ENCODE peak calls at places on chromosome 1, in eight cellular contexts. D, R, T, M, Z, G, B and K are unnamed samples.

GRCh38 chr1:182890927-182891610 is 51.9 kb downstream of the DHX9 start:
- DNase-seq in D (no peak), R (no peak), T (no peak), M (no peak), Z (no peak), G (no peak), B (no peak), K (no peak)

GRCh38 chr1:239811211-239811902 is 280.3 kb upstream of the FMN2 start:
- DNase-seq in D (no peak), R (no peak), T (peak; percentile 3), M (no peak), Z (no peak), G (no peak), B (no peak), K (no peak)

GRCh38 chr1:211589782-211590721 is 11.1 kb upstream of the SLC30A1 start:
- DNase-seq in D (no peak), R (no peak), T (no peak), M (no peak), Z (no peak), G (peak; percentile 86), B (peak; percentile 62), K (peak; percentile 54)

GRCh38 chr1:245091818-245092637 is 62.8 kb upstream of the KIF26B start:
- DNase-seq in D (no peak), R (no peak), T (no peak), M (no peak), Z (no peak), G (peak; percentile 98), B (peak; percentile 99), K (peak; percentile 66)

GRCh38 chr1:200040516-200041138 is 13.1 kb downstream of the NR5A2 start:
- DNase-seq in D (no peak), R (no peak), T (no peak), M (peak; percentile 65), Z (no peak), G (no peak), B (no peak), K (peak; percentile 44)

GRCh38 chr1:227747948-227748495 is 12.8 kb downstream of the SNAP47 start:
- DNase-seq in D (no peak), R (no peak), T (no peak), M (no peak), Z (peak; percentile 30), G (no peak), B (no peak), K (no peak)

GRCh38 chr1:100706861-100707260 is 12.7 kb upstream of the VCAM1 start:
- DNase-seq in D (no peak), R (no peak), T (no peak), M (no peak), Z (no peak), G (no peak), B (no peak), K (no peak)

GRCh38 chr1:204348722-204349121 is 11.0 kb downstream of the PLEKHA6 start:
- DNase-seq in D (no peak), R (no peak), T (peak; percentile 36), M (no peak), Z (no peak), G (peak; percentile 64), B (peak; percentile 62), K (no peak)

GRCh38 chr1:41783189-41783639 is 135.5 kb downstream of the HIVEP3 start:
- DNase-seq in D (no peak), R (no peak), T (no peak), M (no peak), Z (peak; percentile 75), G (peak; percentile 93), B (peak; percentile 85), K (no peak)

GRCh38 chr1:206668351-206668750 is 16.4 kb upstream of the MAPKAPK2 start:
- DNase-seq in D (no peak), R (no peak), T (no peak), M (no peak), Z (no peak), G (no peak), B (no peak), K (no peak)

GRCh38 chr1:19709255-19709765 is 44.6 kb downstream of the HTR6 start:
- DNase-seq in D (no peak), R (no peak), T (no peak), M (no peak), Z (no peak), G (no peak), B (no peak), K (no peak)

GRCh38 chr1:107213225-107213624 is 72.4 kb downstream of the NTNG1 start:
- DNase-seq in D (no peak), R (no peak), T (no peak), M (no peak), Z (no peak), G (no peak), B (no peak), K (no peak)

GRCh38 chr1:18384477-18384876 is 96.3 kb upstream of the KLHDC7A start:
- DNase-seq in D (no peak), R (no peak), T (no peak), M (no peak), Z (no peak), G (no peak), B (no peak), K (no peak)

GRCh38 chr1:206556748-206557635 is 49.7 kb downstream of the RASSF5 start:
- DNase-seq in D (peak; percentile 90), R (peak; percentile 51), T (peak; percentile 57), M (peak; percentile 65), Z (peak; percentile 85), G (no peak), B (peak; percentile 38), K (peak; percentile 75)

GRCh38 chr1:194268839-194269238 is 1082.4 kb upstream of the B3GALT2 start:
- DNase-seq in D (no peak), R (no peak), T (no peak), M (no peak), Z (no peak), G (no peak), B (peak; percentile 54), K (no peak)

GRCh38 chr1:209527993-209528392 is 55.5 kb upstream of the CAMK1G start:
- DNase-seq in D (no peak), R (peak; percentile 27), T (no peak), M (peak; percentile 18), Z (no peak), G (peak; percentile 60), B (no peak), K (peak; percentile 74)

GRCh38 chr1:175735144-175735543 is 8.3 kb downstream of the TNR start:
- DNase-seq in D (no peak), R (no peak), T (no peak), M (no peak), Z (no peak), G (no peak), B (no peak), K (no peak)

GRCh38 chr1:84936116-84936810 is 43.3 kb upstream of the LPAR3 start:
- DNase-seq in D (peak; percentile 18), R (no peak), T (peak; percentile 31), M (peak; percentile 37), Z (no peak), G (peak; percentile 73), B (peak; percentile 72), K (peak; percentile 25)

GRCh38 chr1:45913183-45913924 is 109.9 kb downstream of the MAST2 start:
- DNase-seq in D (no peak), R (no peak), T (no peak), M (no peak), Z (no peak), G (peak; percentile 98), B (peak; percentile 96), K (no peak)

GRCh38 chr1:178376008-178376407 is 120.8 kb downstream of the CLEC20A start:
- DNase-seq in D (no peak), R (no peak), T (no peak), M (no peak), Z (no peak), G (no peak), B (no peak), K (no peak)

GRCh38 chr1:178385662-178386061 is 111.1 kb downstream of the CLEC20A start:
- DNase-seq in D (no peak), R (no peak), T (no peak), M (no peak), Z (no peak), G (no peak), B (no peak), K (no peak)

GRCh38 chr1:178374016-178374415 is 122.7 kb downstream of the CLEC20A start:
- DNase-seq in D (no peak), R (no peak), T (no peak), M (no peak), Z (no peak), G (no peak), B (no peak), K (no peak)

GRCh38 chr1:178382372-178382771 is 114.4 kb downstream of the CLEC20A start:
- DNase-seq in D (no peak), R (no peak), T (no peak), M (no peak), Z (no peak), G (no peak), B (no peak), K (no peak)

GRCh38 chr1:178379807-178380206 is 117.0 kb downstream of the CLEC20A start:
- DNase-seq in D (no peak), R (no peak), T (peak; percentile 28), M (no peak), Z (no peak), G (no peak), B (no peak), K (no peak)
- TF ChIP-seq CTCF in D (no peak), R (peak; percentile 43), T (peak; percentile 57), M (no peak), Z (no peak), G (peak; percentile 29), B (no peak), K (peak; percentile 25)

DNA sequence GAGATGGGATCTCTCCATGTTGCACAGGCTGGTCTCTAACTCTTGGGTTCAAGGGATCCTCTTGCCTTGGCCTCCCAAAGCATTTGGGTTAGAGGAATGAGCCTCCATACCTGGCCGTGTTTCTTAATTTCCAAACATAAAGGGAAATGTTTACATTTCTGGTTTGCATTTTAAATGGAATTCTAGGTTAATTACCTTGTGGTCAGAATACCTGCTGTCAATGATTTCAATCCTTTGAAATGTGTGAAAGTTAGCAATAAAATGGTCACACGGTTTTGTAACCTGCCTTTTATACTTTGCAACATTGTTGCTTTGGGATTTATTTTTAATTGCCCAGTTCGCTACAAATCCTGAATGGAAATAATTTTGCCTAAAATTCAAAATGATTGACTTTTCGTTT is 26.3 kb downstream of the AGMAT start:
- DNase-seq in D (no peak), R (no peak), T (no peak), M (no peak), Z (no peak), G (no peak), B (no peak), K (no peak)
- TF ChIP-seq CTCF in D (no peak), R (no peak), T (no peak), M (no peak), Z (no peak), G (no peak), B (no peak), K (no peak)

GRCh38 chr1:185720633-185721272 is 13.4 kb upstream of the HMCN1 start:
- DNase-seq in D (no peak), R (no peak), T (no peak), M (no peak), Z (no peak), G (peak; percentile 80), B (peak; percentile 64), K (peak; percentile 18)
- TF ChIP-seq CTCF in D (no peak), R (peak; percentile 58), T (peak; percentile 73), M (peak; percentile 47), Z (peak; percentile 71), G (peak; percentile 65), B (peak; percentile 57), K (peak; percentile 63)

DNA sequence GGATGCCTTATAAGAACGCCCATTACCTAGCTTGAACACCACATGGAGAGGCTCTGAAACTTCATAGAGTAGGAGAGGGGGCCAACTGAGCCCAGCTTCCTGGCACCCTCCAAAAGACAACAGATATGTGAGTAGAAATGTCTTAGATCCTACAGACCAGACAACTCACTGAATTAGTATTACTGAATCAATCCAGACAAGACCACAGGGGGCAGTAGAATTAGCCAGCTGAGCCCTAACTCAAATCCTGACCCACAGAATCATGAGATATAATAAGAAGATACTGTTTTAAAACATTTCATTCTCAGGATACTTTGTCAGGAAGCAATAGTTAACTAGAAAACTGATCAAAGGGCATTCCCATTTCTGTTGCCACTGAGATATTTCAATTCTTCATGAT is 45.8 kb upstream of the C1orf21 start:
- DNase-seq in D (no peak), R (no peak), T (no peak), M (no peak), Z (no peak), G (peak; percentile 13), B (no peak), K (no peak)
- TF ChIP-seq CTCF in D (no peak), R (peak; percentile 32), T (peak; percentile 34), M (no peak), Z (no peak), G (peak; percentile 37), B (peak; percentile 24), K (peak; percentile 12)